ENCODE peak calls at places on chromosomes 16 and 17, in nine cellular contexts. Y is heart right ventricle; L is right cardiac atrium; T is A549; R is dorsolateral prefrontal cortex; S is Jurkat, Clone E6-1; C is neural progenitor cell; E is sigmoid colon; I is small intestine. Q is an unnamed sample.

GRCh38 chr16:66370786-66371684 is 4.5 kb downstream of the CDH5 start:
- DNase-seq in Y (no peak), L (peak), T (no peak), R (no peak), S (no peak), C (no peak), E (no peak), I (no peak), Q (no peak)

GRCh38 chr16:11546522-11547485 is 39.9 kb downstream of the LITAF start:
- DNase-seq in Y (no peak), L (no peak), T (peak), R (no peak), S (no peak), C (no peak), E (no peak), I (no peak), Q (no peak)

GRCh38 chr17:70797166-70797565 is 627.8 kb downstream of the KCNJ2 start:
- DNase-seq in Y (no peak), L (no peak), T (no peak), R (no peak), S (no peak), C (no peak), E (no peak), I (no peak), Q (no peak)

GRCh38 chr17:75142236-75142971 is 10.9 kb upstream of the NT5C start:
- DNase-seq in Y (no peak), L (no peak), T (no peak), R (no peak), S (no peak), C (no peak), E (no peak), I (no peak), Q (no peak)

GRCh38 chr17:64001763-64002529 is 3.8 kb downstream of the PRR29 start:
- DNase-seq in Y (peak), L (peak), T (no peak), R (no peak), S (no peak), C (peak), E (peak), I (no peak), Q (no peak)

GRCh38 chr17:4833941-4834501 is 881 bp downstream of the MINK1 start:
- DNase-seq in Y (no peak), L (peak), T (peak), R (peak), S (no peak), C (peak), E (peak), I (peak), Q (no peak)

GRCh38 chr17:67132366-67132765 is 88.0 kb downstream of the CACNG1 start:
- DNase-seq in Y (no peak), L (no peak), T (no peak), R (no peak), S (peak), C (no peak), E (no peak), I (no peak), Q (no peak)

GRCh38 chr16:24950275-24950674 is 64.9 kb downstream of the ARHGAP17 start:
- DNase-seq in Y (no peak), L (no peak), T (no peak), R (no peak), S (no peak), C (no peak), E (no peak), I (peak), Q (no peak)

GRCh38 chr17:75783803-75784472 is 668 bp upstream of the UNK start:
- DNase-seq in Y (no peak), L (peak), T (no peak), R (peak), S (no peak), C (peak), E (peak), I (no peak), Q (no peak)

GRCh38 chr17:4186244-4186920 is 43.4 kb downstream of the CYB5D2 start:
- DNase-seq in Y (no peak), L (peak), T (no peak), R (no peak), S (no peak), C (no peak), E (no peak), I (no peak), Q (no peak)

GRCh38 chr16:50198802-50199410 is 45.8 kb downstream of the TENT4B start:
- DNase-seq in Y (no peak), L (no peak), T (no peak), R (no peak), S (no peak), C (no peak), E (no peak), I (peak), Q (no peak)

GRCh38 chr17:862584-862983 is 80.4 kb downstream of the MRM3 start:
- DNase-seq in Y (no peak), L (no peak), T (no peak), R (no peak), S (no peak), C (no peak), E (no peak), I (no peak), Q (no peak)

GRCh38 chr16:10566613-10567012 is 13.8 kb downstream of the EMP2 start:
- DNase-seq in Y (no peak), L (no peak), T (no peak), R (no peak), S (peak), C (no peak), E (no peak), I (no peak), Q (no peak)

GRCh38 chr17:2022647-2023046 is 2.5 kb downstream of the RTN4RL1 start:
- DNase-seq in Y (no peak), L (peak), T (no peak), R (no peak), S (peak), C (no peak), E (no peak), I (no peak), Q (no peak)

GRCh38 chr17:49664706-49665211 is 13.1 kb downstream of the SPOP start:
- DNase-seq in Y (no peak), L (no peak), T (no peak), R (no peak), S (no peak), C (no peak), E (no peak), I (no peak), Q (no peak)

DNA sequence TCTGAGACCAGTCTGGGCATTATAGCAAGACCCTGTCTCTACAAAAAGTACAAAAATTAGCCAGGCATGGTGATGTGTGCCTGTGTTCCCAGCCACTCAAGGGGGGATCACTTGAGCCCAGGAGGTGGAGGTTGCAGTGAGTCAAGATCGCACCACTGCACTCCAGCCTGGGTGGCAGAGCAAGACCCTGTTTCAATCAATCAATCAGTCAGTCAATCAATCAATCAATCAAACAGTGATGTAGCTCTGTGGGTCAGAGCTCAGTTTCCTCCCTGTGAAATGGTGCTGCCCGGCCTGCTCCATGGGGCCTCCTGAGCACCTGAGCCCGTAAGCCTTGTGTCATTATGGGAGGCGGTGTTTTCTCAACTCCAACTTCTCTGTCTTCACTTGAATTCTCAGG is 167.1 kb upstream of the CIBAR2 start:
- DNase-seq in Y (no peak), L (no peak), T (no peak), R (no peak), S (no peak), C (no peak), E (no peak), I (no peak), Q (no peak)
- H3K4me3 ChIP-seq in Y (no peak), L (no peak), T (no peak), R (no peak), S (no peak), C (no peak), E (no peak), I (no peak), Q (no peak)

GRCh38 chr16:63983401-63983800 is 1138.5 kb downstream of the CDH11 start:
- DNase-seq in Y (no peak), L (no peak), T (no peak), R (no peak), S (no peak), C (no peak), E (no peak), I (peak), Q (no peak)
- H3K4me3 ChIP-seq in Y (no peak), L (no peak), T (no peak), R (no peak), S (no peak), C (no peak), E (no peak), I (no peak), Q (no peak)

DNA sequence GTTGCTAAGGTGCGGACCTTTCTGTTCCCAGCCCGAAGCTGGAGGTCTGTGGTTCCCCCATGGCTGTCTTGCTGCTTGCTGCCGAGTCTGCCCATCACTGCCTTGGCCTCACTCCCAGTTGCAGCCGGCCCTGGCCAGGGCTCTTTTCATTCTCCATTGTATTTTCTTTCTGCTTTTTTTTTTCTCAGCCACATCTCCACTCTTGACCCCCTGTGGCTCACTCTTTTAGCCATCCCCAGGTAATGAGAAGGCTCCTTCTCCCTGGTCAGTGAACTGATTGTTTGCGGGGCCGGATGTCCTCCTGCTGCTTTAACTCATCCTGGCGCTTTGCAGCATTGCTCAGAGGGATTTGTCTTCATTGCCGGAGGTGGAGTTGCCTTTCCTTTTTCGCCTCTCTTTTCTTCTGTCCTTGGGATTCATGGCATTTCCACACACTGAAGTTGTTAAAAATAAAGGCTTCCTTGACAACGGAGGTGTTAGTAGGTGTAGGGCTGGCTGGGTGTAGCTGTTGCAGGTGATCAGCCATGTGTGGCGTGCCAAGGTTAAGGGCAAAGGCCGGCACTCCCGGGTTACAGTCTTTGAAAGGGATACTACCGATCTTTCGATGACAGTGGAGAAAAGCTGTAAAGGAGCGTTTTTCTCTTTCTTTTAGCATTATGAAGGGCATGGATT is 34.1 kb downstream of the MAP2K6 start:
- DNase-seq in Y (peak), L (peak), T (no peak), R (peak), S (no peak), C (peak), E (peak), I (peak), Q (peak)
- H3K4me3 ChIP-seq in Y (no peak), L (no peak), T (no peak), R (peak), S (no peak), C (peak), E (no peak), I (no peak), Q (peak)

GRCh38 chr16:62034236-62035114 is 1.8 kb downstream of the CDH8 start:
- DNase-seq in Y (no peak), L (no peak), T (no peak), R (peak), S (no peak), C (peak), E (no peak), I (no peak), Q (no peak)

GRCh38 chr16:62036807-62037135 is 533 bp upstream of the CDH8 start:
- DNase-seq in Y (no peak), L (no peak), T (no peak), R (no peak), S (no peak), C (peak), E (no peak), I (no peak), Q (no peak)

GRCh38 chr16:62036101-62036806 is at the start of gene CDH8:
- DNase-seq in Y (no peak), L (peak), T (no peak), R (peak), S (no peak), C (peak), E (no peak), I (no peak), Q (no peak)

GRCh38 chr16:62033065-62033464 is 3.2 kb downstream of the CDH8 start:
- DNase-seq in Y (no peak), L (no peak), T (no peak), R (no peak), S (no peak), C (peak), E (no peak), I (no peak), Q (no peak)

GRCh38 chr16:62035115-62036092 is 834 bp downstream of the CDH8 start:
- DNase-seq in Y (no peak), L (no peak), T (no peak), R (peak), S (no peak), C (peak), E (no peak), I (no peak), Q (no peak)
- H3K4me3 ChIP-seq in Y (peak), L (peak), T (peak), R (peak), S (no peak), C (peak), E (no peak), I (no peak), Q (peak)

DNA sequence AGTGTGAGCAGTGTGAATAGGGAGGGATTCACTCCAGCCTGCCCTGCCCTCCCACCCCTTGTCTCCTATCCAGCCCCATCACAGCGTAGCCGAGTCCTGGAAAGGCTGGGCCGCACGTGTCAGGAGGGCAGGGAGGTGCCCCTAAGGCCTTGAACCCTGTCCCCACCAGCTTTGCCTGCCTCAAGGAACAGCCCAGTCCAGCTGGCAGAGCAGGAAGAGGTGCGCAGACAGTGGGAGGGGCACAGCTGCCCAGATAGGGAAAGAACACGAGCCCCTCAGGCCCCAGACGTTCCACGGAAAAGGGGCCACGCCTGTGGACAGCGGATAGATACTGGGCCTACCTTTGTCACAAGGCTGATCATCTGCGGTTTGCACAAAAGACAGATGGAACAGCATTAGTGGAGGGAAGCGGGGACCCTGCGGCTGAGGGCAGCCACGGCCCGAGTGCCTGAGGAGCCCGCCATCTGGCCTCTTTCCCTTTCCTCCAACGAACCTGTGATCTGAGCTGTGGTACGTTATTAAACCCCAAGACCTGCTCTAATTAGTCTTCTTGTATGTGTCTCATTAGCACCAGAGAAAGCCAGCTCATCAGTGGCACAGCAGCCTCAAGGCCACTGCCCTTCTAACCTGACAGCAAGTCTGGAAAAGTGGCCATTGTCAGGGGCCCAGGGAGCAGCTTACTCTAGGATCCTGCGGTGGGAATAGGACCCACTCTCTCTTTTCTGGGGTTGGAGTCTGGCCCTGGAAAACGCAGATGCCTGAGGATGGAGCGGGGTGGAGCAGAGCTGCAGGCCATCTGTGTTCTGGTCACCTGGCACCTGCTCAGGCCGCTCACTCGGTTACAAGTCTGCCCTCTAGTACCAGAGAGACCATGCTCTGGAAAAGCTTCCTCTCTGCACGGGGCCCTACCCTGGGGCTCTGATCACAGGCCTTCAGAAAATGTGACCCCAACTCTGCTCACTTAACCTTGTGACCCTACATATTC is 16.3 kb downstream of the MPP3 start:
- DNase-seq in Y (no peak), L (no peak), T (no peak), R (no peak), S (no peak), C (no peak), E (peak), I (peak), Q (no peak)
- H3K4me3 ChIP-seq in Y (no peak), L (no peak), T (no peak), R (no peak), S (no peak), C (no peak), E (no peak), I (no peak), Q (no peak)

GRCh38 chr16:3459401-3460090 is 16.1 kb downstream of the NAA60 start:
- DNase-seq in Y (no peak), L (no peak), T (no peak), R (no peak), S (peak), C (peak), E (no peak), I (peak), Q (no peak)
- H3K4me3 ChIP-seq in Y (peak), L (peak), T (peak), R (peak), S (peak), C (peak), E (no peak), I (peak), Q (peak)

DNA sequence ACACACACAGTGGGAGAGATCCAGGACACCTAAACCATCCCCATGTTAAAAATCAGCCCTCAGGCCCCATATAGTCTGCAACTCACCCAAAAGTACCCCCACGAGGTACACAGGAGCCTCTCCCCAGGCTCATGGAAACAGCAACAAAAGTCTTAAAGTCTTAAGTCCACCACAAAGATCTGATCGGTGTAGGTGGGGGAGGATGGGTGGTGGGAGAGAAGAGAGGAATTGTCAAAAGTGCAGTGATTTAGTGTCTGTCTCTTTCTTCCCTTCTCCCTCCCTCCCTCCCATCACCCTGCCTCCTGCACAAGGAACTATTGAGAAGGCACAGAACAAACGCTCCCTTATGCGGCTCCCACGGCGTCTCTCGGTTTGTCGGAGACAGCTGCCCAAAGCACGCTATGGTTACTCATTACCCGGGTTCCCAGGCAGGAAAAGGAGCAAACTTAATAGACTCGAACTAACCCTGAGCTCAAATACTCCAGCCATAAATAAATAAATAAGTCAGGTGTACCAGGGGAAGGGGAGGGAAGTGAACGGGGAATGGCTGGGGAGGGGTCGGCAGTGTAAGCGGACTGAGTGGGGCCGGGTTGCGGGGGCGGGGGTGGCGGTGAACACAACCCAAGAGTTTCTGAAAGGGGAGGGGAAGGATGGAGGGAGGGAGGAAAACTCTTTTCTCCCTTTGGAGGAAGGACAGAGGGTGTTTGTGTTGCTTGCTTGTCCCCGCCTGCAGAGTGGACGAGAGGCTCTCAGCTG is 477.4 kb downstream of the SLC39A11 start:
- DNase-seq in Y (no peak), L (peak), T (peak), R (peak), S (no peak), C (peak), E (no peak), I (peak), Q (no peak)
- H3K4me3 ChIP-seq in Y (no peak), L (no peak), T (peak), R (no peak), S (no peak), C (peak), E (no peak), I (no peak), Q (no peak)

Q was measured in left ventricle myocardium inferior.